ENCODE peak calls at places on chromosome 10, in eight cellular contexts. One of them, this sample, is unnamed.

GRCh38 chr10:20494474-20494873 is 402.6 kb downstream of the NEBL start:
- DNase-seq in fibroblast of lung: peak; percentile 66
- DNase-seq in cardiac fibroblast: peak; percentile 48
- DNase-seq in uterus: no peak
- DNase-seq in cardiac muscle cell: no peak
- DNase-seq in A549: no peak
- DNase-seq in colonic mucosa: no peak
- DNase-seq in AG09309: no peak
- DNase-seq in this sample: no peak

GRCh38 chr10:104736006-104736405 is 94.9 kb downstream of the SORCS3 start:
- DNase-seq in AG09309: no peak
- DNase-seq in cardiac fibroblast: no peak
- DNase-seq in cardiac muscle cell: peak; percentile 91
- DNase-seq in colonic mucosa: no peak
- DNase-seq in uterus: no peak
- DNase-seq in A549: no peak
- DNase-seq in fibroblast of lung: no peak
- DNase-seq in this sample: no peak

GRCh38 chr10:128587689-128588088 is 461.5 kb upstream of the MKI67 start:
- DNase-seq in colonic mucosa: no peak
- DNase-seq in fibroblast of lung: no peak
- DNase-seq in cardiac muscle cell: no peak
- DNase-seq in A549: no peak
- DNase-seq in cardiac fibroblast: no peak
- DNase-seq in uterus: no peak
- DNase-seq in AG09309: no peak
- DNase-seq in this sample: no peak

GRCh38 chr10:64271983-64272382 is 750.8 kb downstream of the REEP3 start:
- DNase-seq in AG09309: no peak
- DNase-seq in colonic mucosa: no peak
- DNase-seq in cardiac muscle cell: no peak
- DNase-seq in cardiac fibroblast: peak; percentile 2
- DNase-seq in uterus: no peak
- DNase-seq in A549: no peak
- DNase-seq in fibroblast of lung: no peak
- DNase-seq in this sample: no peak

GRCh38 chr10:22710139-22710745 is 4.1 kb downstream of the PIP4K2A start:
- DNase-seq in fibroblast of lung: no peak
- DNase-seq in cardiac fibroblast: no peak
- DNase-seq in uterus: no peak
- DNase-seq in cardiac muscle cell: no peak
- DNase-seq in colonic mucosa: no peak
- DNase-seq in A549: no peak
- DNase-seq in AG09309: no peak
- DNase-seq in this sample: no peak

GRCh38 chr10:30013684-30014246 is 45.6 kb downstream of the JCAD start:
- DNase-seq in AG09309: no peak
- DNase-seq in cardiac fibroblast: no peak
- DNase-seq in A549: no peak
- DNase-seq in fibroblast of lung: no peak
- DNase-seq in uterus: peak; percentile 56
- DNase-seq in cardiac muscle cell: peak; percentile 51
- DNase-seq in colonic mucosa: no peak
- DNase-seq in this sample: no peak

GRCh38 chr10:123852411-123852951 is 39.1 kb downstream of the CPXM2 start:
- DNase-seq in cardiac fibroblast: no peak
- DNase-seq in cardiac muscle cell: no peak
- DNase-seq in A549: no peak
- DNase-seq in fibroblast of lung: no peak
- DNase-seq in uterus: no peak
- DNase-seq in AG09309: no peak
- DNase-seq in colonic mucosa: no peak
- DNase-seq in this sample: no peak

GRCh38 chr10:114234132-114234531 is 4.9 kb upstream of the VWA2 start:
- DNase-seq in cardiac fibroblast: no peak
- DNase-seq in A549: no peak
- DNase-seq in fibroblast of lung: no peak
- DNase-seq in AG09309: no peak
- DNase-seq in uterus: no peak
- DNase-seq in cardiac muscle cell: peak; percentile 9
- DNase-seq in colonic mucosa: no peak
- DNase-seq in this sample: no peak

GRCh38 chr10:133039823-133040704 is 47.7 kb upstream of the ADGRA1 start:
- DNase-seq in colonic mucosa: peak; percentile 27
- DNase-seq in fibroblast of lung: no peak
- DNase-seq in cardiac fibroblast: no peak
- DNase-seq in AG09309: no peak
- DNase-seq in cardiac muscle cell: no peak
- DNase-seq in A549: no peak
- DNase-seq in uterus: no peak
- DNase-seq in this sample: no peak

GRCh38 chr10:33327750-33328149 is 6.7 kb downstream of the NRP1 start:
- DNase-seq in fibroblast of lung: no peak
- DNase-seq in AG09309: no peak
- DNase-seq in cardiac muscle cell: peak; percentile 52
- DNase-seq in A549: no peak
- DNase-seq in uterus: no peak
- DNase-seq in cardiac fibroblast: no peak
- DNase-seq in colonic mucosa: no peak
- DNase-seq in this sample: no peak

GRCh38 chr10:45181483-45181882 is 133.9 kb downstream of the OR13A1 start:
- DNase-seq in cardiac fibroblast: peak; percentile 55
- DNase-seq in cardiac muscle cell: no peak
- DNase-seq in AG09309: peak; percentile 8
- DNase-seq in colonic mucosa: peak; percentile 23
- DNase-seq in fibroblast of lung: peak; percentile 66
- DNase-seq in A549: no peak
- DNase-seq in uterus: no peak
- DNase-seq in this sample: no peak

GRCh38 chr10:64397125-64397524 is 875.9 kb downstream of the REEP3 start:
- DNase-seq in A549: no peak
- DNase-seq in AG09309: no peak
- DNase-seq in cardiac fibroblast: no peak
- DNase-seq in cardiac muscle cell: no peak
- DNase-seq in uterus: no peak
- DNase-seq in colonic mucosa: no peak
- DNase-seq in fibroblast of lung: no peak
- DNase-seq in this sample: no peak

GRCh38 chr10:43411536-43411935 is 2.5 kb upstream of the HNRNPF start:
- DNase-seq in AG09309: no peak
- DNase-seq in fibroblast of lung: no peak
- DNase-seq in colonic mucosa: no peak
- DNase-seq in uterus: no peak
- DNase-seq in A549: no peak
- DNase-seq in cardiac muscle cell: no peak
- DNase-seq in cardiac fibroblast: no peak
- DNase-seq in this sample: no peak

GRCh38 chr10:71799785-71800453 is 26.6 kb upstream of the VSIR start:
- DNase-seq in A549: peak; percentile 50
- DNase-seq in cardiac muscle cell: no peak
- DNase-seq in uterus: no peak
- DNase-seq in cardiac fibroblast: no peak
- DNase-seq in AG09309: no peak
- DNase-seq in colonic mucosa: peak; percentile 47
- DNase-seq in fibroblast of lung: no peak
- DNase-seq in this sample: no peak

GRCh38 chr10:103709341-103709920 is 145.9 kb downstream of the SH3PXD2A start:
- DNase-seq in cardiac muscle cell: no peak
- DNase-seq in A549: no peak
- DNase-seq in colonic mucosa: no peak
- DNase-seq in cardiac fibroblast: peak; percentile 60
- DNase-seq in uterus: no peak
- DNase-seq in AG09309: no peak
- DNase-seq in fibroblast of lung: peak; percentile 49
- DNase-seq in this sample: no peak

GRCh38 chr10:48505394-48506112 is 99.3 kb downstream of the ARHGAP22 start:
- DNase-seq in A549: no peak
- DNase-seq in uterus: no peak
- DNase-seq in fibroblast of lung: no peak
- DNase-seq in cardiac muscle cell: no peak
- DNase-seq in AG09309: no peak
- DNase-seq in colonic mucosa: peak; percentile 10
- DNase-seq in cardiac fibroblast: no peak
- DNase-seq in this sample: peak; percentile 47

GRCh38 chr10:22320591-22321155 is at the start of gene BMI1:
- DNase-seq in colonic mucosa: peak; percentile 81
- DNase-seq in A549: peak; percentile 76
- DNase-seq in uterus: peak; percentile 80
- DNase-seq in cardiac muscle cell: peak; percentile 87
- DNase-seq in fibroblast of lung: peak; percentile 85
- DNase-seq in cardiac fibroblast: peak; percentile 73
- DNase-seq in AG09309: no peak
- DNase-seq in this sample: peak; percentile 84

GRCh38 chr10:74967850-74968620 is 141.6 kb downstream of the KAT6B start:
- DNase-seq in A549: peak; percentile 5
- DNase-seq in uterus: no peak
- DNase-seq in cardiac muscle cell: no peak
- DNase-seq in fibroblast of lung: peak; percentile 27
- DNase-seq in cardiac fibroblast: peak; percentile 29
- DNase-seq in colonic mucosa: no peak
- DNase-seq in AG09309: no peak
- DNase-seq in this sample: no peak

GRCh38 chr10:73591935-73592699 is 975 bp upstream of the USP54 start:
- DNase-seq in cardiac fibroblast: peak; percentile 65
- DNase-seq in fibroblast of lung: peak; percentile 30
- DNase-seq in A549: peak; percentile 78
- DNase-seq in uterus: peak; percentile 43
- DNase-seq in AG09309: no peak
- DNase-seq in colonic mucosa: peak; percentile 93
- DNase-seq in cardiac muscle cell: peak; percentile 70
- DNase-seq in this sample: no peak

GRCh38 chr10:49050338-49050737 is 65.0 kb downstream of the VSTM4 start:
- DNase-seq in fibroblast of lung: peak; percentile 11
- DNase-seq in uterus: no peak
- DNase-seq in cardiac muscle cell: no peak
- DNase-seq in colonic mucosa: no peak
- DNase-seq in cardiac fibroblast: no peak
- DNase-seq in A549: no peak
- DNase-seq in AG09309: peak; percentile 41
- DNase-seq in this sample: no peak

GRCh38 chr10:1394155-1394912 is 338.1 kb downstream of the WDR37 start:
- DNase-seq in AG09309: no peak
- DNase-seq in colonic mucosa: peak; percentile 5
- DNase-seq in cardiac fibroblast: no peak
- DNase-seq in uterus: no peak
- DNase-seq in fibroblast of lung: no peak
- DNase-seq in cardiac muscle cell: no peak
- DNase-seq in A549: no peak
- DNase-seq in this sample: no peak

GRCh38 chr10:118595064-118595420 is 406 bp downstream of the PRLHR start:
- DNase-seq in colonic mucosa: no peak
- DNase-seq in uterus: no peak
- DNase-seq in cardiac muscle cell: no peak
- DNase-seq in cardiac fibroblast: no peak
- DNase-seq in A549: no peak
- DNase-seq in fibroblast of lung: no peak
- DNase-seq in AG09309: no peak
- DNase-seq in this sample: no peak

GRCh38 chr10:118595598-118596425 is at the start of gene PRLHR:
- DNase-seq in cardiac muscle cell: peak; percentile 89
- DNase-seq in uterus: peak; percentile 42
- DNase-seq in colonic mucosa: no peak
- DNase-seq in A549: no peak
- DNase-seq in cardiac fibroblast: peak; percentile 22
- DNase-seq in AG09309: no peak
- DNase-seq in fibroblast of lung: peak; percentile 15
- DNase-seq in this sample: peak; percentile 73

GRCh38 chr10:118596426-118597124 is 1.1 kb upstream of the PRLHR start:
- DNase-seq in fibroblast of lung: no peak
- DNase-seq in cardiac fibroblast: no peak
- DNase-seq in colonic mucosa: no peak
- DNase-seq in uterus: no peak
- DNase-seq in A549: no peak
- DNase-seq in cardiac muscle cell: no peak
- DNase-seq in AG09309: no peak
- DNase-seq in this sample: no peak

GRCh38 chr10:118592675-118593330 is 2.6 kb downstream of the PRLHR start:
- DNase-seq in AG09309: no peak
- DNase-seq in colonic mucosa: no peak
- DNase-seq in A549: no peak
- DNase-seq in uterus: no peak
- DNase-seq in fibroblast of lung: no peak
- DNase-seq in cardiac fibroblast: no peak
- DNase-seq in cardiac muscle cell: no peak
- DNase-seq in this sample: no peak

GRCh38 chr10:118594392-118595063 is 920 bp downstream of the PRLHR start:
- DNase-seq in colonic mucosa: peak; percentile 22
- DNase-seq in A549: peak; percentile 56
- DNase-seq in cardiac muscle cell: peak; percentile 92
- DNase-seq in fibroblast of lung: peak; percentile 28
- DNase-seq in uterus: peak; percentile 56
- DNase-seq in cardiac fibroblast: peak; percentile 35
- DNase-seq in AG09309: no peak
- DNase-seq in this sample: peak; percentile 80
- TF ChIP-seq CTCF in colonic mucosa: no peak
- TF ChIP-seq CTCF in A549: no peak
- TF ChIP-seq CTCF in cardiac muscle cell: peak; percentile 23
- TF ChIP-seq CTCF in fibroblast of lung: peak; percentile 30
- TF ChIP-seq CTCF in uterus: peak; percentile 36
- TF ChIP-seq CTCF in cardiac fibroblast: peak; percentile 45
- TF ChIP-seq CTCF in AG09309: peak; percentile 16
- TF ChIP-seq CTCF in this sample: peak; percentile 73

GRCh38 chr10:12484945-12485805 is 135.8 kb downstream of the CAMK1D start:
- DNase-seq in colonic mucosa: peak; percentile 47
- DNase-seq in cardiac fibroblast: peak; percentile 33
- DNase-seq in A549: peak; percentile 13
- DNase-seq in AG09309: no peak
- DNase-seq in cardiac muscle cell: peak; percentile 65
- DNase-seq in fibroblast of lung: no peak
- DNase-seq in uterus: no peak
- DNase-seq in this sample: no peak
- TF ChIP-seq CTCF in colonic mucosa: peak; percentile 15
- TF ChIP-seq CTCF in cardiac fibroblast: no peak
- TF ChIP-seq CTCF in A549: no peak
- TF ChIP-seq CTCF in AG09309: no peak
- TF ChIP-seq CTCF in cardiac muscle cell: no peak
- TF ChIP-seq CTCF in fibroblast of lung: no peak
- TF ChIP-seq CTCF in uterus: no peak
- TF ChIP-seq CTCF in this sample: no peak

GRCh38 chr10:118955531-118956252 is 73.8 kb upstream of the NANOS1 start:
- DNase-seq in fibroblast of lung: no peak
- DNase-seq in cardiac fibroblast: no peak
- DNase-seq in uterus: no peak
- DNase-seq in AG09309: no peak
- DNase-seq in colonic mucosa: no peak
- DNase-seq in A549: no peak
- DNase-seq in cardiac muscle cell: no peak
- DNase-seq in this sample: peak; percentile 36
- TF ChIP-seq CTCF in fibroblast of lung: no peak
- TF ChIP-seq CTCF in cardiac fibroblast: no peak
- TF ChIP-seq CTCF in uterus: no peak
- TF ChIP-seq CTCF in AG09309: no peak
- TF ChIP-seq CTCF in colonic mucosa: no peak
- TF ChIP-seq CTCF in A549: no peak
- TF ChIP-seq CTCF in cardiac muscle cell: no peak
- TF ChIP-seq CTCF in this sample: no peak

DNA sequence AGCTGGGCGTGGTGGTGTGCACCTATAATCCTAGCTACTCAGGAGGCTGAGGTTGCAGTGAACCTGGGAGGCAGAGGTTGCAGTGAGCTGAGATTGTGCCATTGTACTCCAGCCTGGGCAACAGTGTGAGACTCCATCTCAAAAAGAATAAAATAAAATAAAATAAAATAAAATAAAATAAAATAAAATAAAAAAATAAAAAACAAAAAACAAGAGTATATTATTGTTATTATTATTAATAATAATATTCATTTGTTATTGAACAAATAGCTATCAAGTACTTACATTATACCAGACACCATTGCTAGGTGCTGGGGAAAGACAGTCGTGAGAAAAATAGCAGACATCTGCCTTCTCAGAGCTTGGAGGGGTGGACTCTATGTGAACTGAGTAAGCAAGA is 24.1 kb downstream of the PAX2 start:
- DNase-seq in fibroblast of lung: no peak
- DNase-seq in A549: no peak
- DNase-seq in uterus: no peak
- DNase-seq in cardiac muscle cell: no peak
- DNase-seq in cardiac fibroblast: no peak
- DNase-seq in colonic mucosa: no peak
- DNase-seq in AG09309: no peak
- DNase-seq in this sample: no peak
- TF ChIP-seq CTCF in fibroblast of lung: no peak
- TF ChIP-seq CTCF in A549: no peak
- TF ChIP-seq CTCF in uterus: no peak
- TF ChIP-seq CTCF in cardiac muscle cell: no peak
- TF ChIP-seq CTCF in cardiac fibroblast: no peak
- TF ChIP-seq CTCF in colonic mucosa: no peak
- TF ChIP-seq CTCF in AG09309: no peak
- TF ChIP-seq CTCF in this sample: no peak